ENCODE peak calls at places on chromosome 19, in eight cellular contexts. One of them, this sample, is unnamed.

GRCh38 chr19:7775761-7776160 is 12.7 kb downstream of the CLEC4M start:
- DNase-seq in CD8-positive, alpha-beta T cell: no peak
- DNase-seq in astrocyte of the cerebellum: no peak
- DNase-seq in kidney epithelial cell: no peak
- DNase-seq in gastrocnemius medialis: no peak
- DNase-seq in PC-3: no peak
- DNase-seq in HCT116: no peak
- DNase-seq in brain microvascular endothelial cell: no peak
- DNase-seq in this sample: no peak

GRCh38 chr19:2962018-2962670 is 15.2 kb upstream of the TLE6 start:
- DNase-seq in CD8-positive, alpha-beta T cell: peak; percentile 60
- DNase-seq in PC-3: peak; percentile 67
- DNase-seq in gastrocnemius medialis: peak; percentile 27
- DNase-seq in HCT116: peak; percentile 68
- DNase-seq in kidney epithelial cell: no peak
- DNase-seq in astrocyte of the cerebellum: peak; percentile 81
- DNase-seq in brain microvascular endothelial cell: peak; percentile 74
- DNase-seq in this sample: no peak

GRCh38 chr19:11587973-11588631 is 9.2 kb upstream of the ZNF627 start:
- DNase-seq in astrocyte of the cerebellum: no peak
- DNase-seq in brain microvascular endothelial cell: no peak
- DNase-seq in PC-3: no peak
- DNase-seq in gastrocnemius medialis: no peak
- DNase-seq in HCT116: no peak
- DNase-seq in CD8-positive, alpha-beta T cell: no peak
- DNase-seq in kidney epithelial cell: no peak
- DNase-seq in this sample: no peak

GRCh38 chr19:8324186-8325050 is 3.1 kb downstream of the RPS28 start:
- DNase-seq in astrocyte of the cerebellum: no peak
- DNase-seq in CD8-positive, alpha-beta T cell: no peak
- DNase-seq in brain microvascular endothelial cell: no peak
- DNase-seq in PC-3: peak; percentile 32
- DNase-seq in kidney epithelial cell: no peak
- DNase-seq in gastrocnemius medialis: no peak
- DNase-seq in HCT116: no peak
- DNase-seq in this sample: no peak

GRCh38 chr19:3606174-3606689 is 443 bp downstream of the TBXA2R start:
- DNase-seq in CD8-positive, alpha-beta T cell: peak; percentile 74
- DNase-seq in brain microvascular endothelial cell: no peak
- DNase-seq in gastrocnemius medialis: no peak
- DNase-seq in PC-3: peak; percentile 35
- DNase-seq in astrocyte of the cerebellum: no peak
- DNase-seq in kidney epithelial cell: no peak
- DNase-seq in HCT116: peak; percentile 10
- DNase-seq in this sample: no peak

GRCh38 chr19:44772969-44773368 is 4.7 kb upstream of the CBLC start:
- DNase-seq in astrocyte of the cerebellum: no peak
- DNase-seq in HCT116: no peak
- DNase-seq in gastrocnemius medialis: no peak
- DNase-seq in CD8-positive, alpha-beta T cell: no peak
- DNase-seq in kidney epithelial cell: no peak
- DNase-seq in brain microvascular endothelial cell: no peak
- DNase-seq in PC-3: no peak
- DNase-seq in this sample: no peak

GRCh38 chr19:756821-757688 is 6.1 kb downstream of the MISP start:
- DNase-seq in HCT116: no peak
- DNase-seq in astrocyte of the cerebellum: no peak
- DNase-seq in CD8-positive, alpha-beta T cell: no peak
- DNase-seq in brain microvascular endothelial cell: no peak
- DNase-seq in PC-3: no peak
- DNase-seq in gastrocnemius medialis: no peak
- DNase-seq in kidney epithelial cell: no peak
- DNase-seq in this sample: no peak

GRCh38 chr19:18427752-18428131 is 8.5 kb downstream of the SSBP4 start:
- DNase-seq in PC-3: no peak
- DNase-seq in astrocyte of the cerebellum: no peak
- DNase-seq in kidney epithelial cell: no peak
- DNase-seq in CD8-positive, alpha-beta T cell: no peak
- DNase-seq in gastrocnemius medialis: no peak
- DNase-seq in HCT116: no peak
- DNase-seq in brain microvascular endothelial cell: no peak
- DNase-seq in this sample: no peak

GRCh38 chr19:46907880-46908279 is 47.1 kb downstream of the ARHGAP35 start:
- DNase-seq in kidney epithelial cell: no peak
- DNase-seq in PC-3: no peak
- DNase-seq in HCT116: no peak
- DNase-seq in brain microvascular endothelial cell: no peak
- DNase-seq in CD8-positive, alpha-beta T cell: no peak
- DNase-seq in astrocyte of the cerebellum: no peak
- DNase-seq in gastrocnemius medialis: no peak
- DNase-seq in this sample: no peak

GRCh38 chr19:41264581-41265375 is 606 bp downstream of the HNRNPUL1 start:
- DNase-seq in astrocyte of the cerebellum: no peak
- DNase-seq in brain microvascular endothelial cell: peak; percentile 16
- DNase-seq in kidney epithelial cell: no peak
- DNase-seq in PC-3: peak; percentile 46
- DNase-seq in gastrocnemius medialis: peak; percentile 27
- DNase-seq in HCT116: no peak
- DNase-seq in CD8-positive, alpha-beta T cell: peak; percentile 73
- DNase-seq in this sample: no peak

GRCh38 chr19:9321338-9321737 is 2.6 kb upstream of the ZNF559 start:
- DNase-seq in HCT116: no peak
- DNase-seq in astrocyte of the cerebellum: no peak
- DNase-seq in gastrocnemius medialis: no peak
- DNase-seq in PC-3: no peak
- DNase-seq in CD8-positive, alpha-beta T cell: no peak
- DNase-seq in brain microvascular endothelial cell: no peak
- DNase-seq in kidney epithelial cell: no peak
- DNase-seq in this sample: no peak

GRCh38 chr19:19613456-19613855 is 5.0 kb downstream of the PBX4 start:
- DNase-seq in astrocyte of the cerebellum: no peak
- DNase-seq in kidney epithelial cell: no peak
- DNase-seq in CD8-positive, alpha-beta T cell: no peak
- DNase-seq in HCT116: peak; percentile 63
- DNase-seq in brain microvascular endothelial cell: no peak
- DNase-seq in PC-3: peak; percentile 91
- DNase-seq in gastrocnemius medialis: no peak
- DNase-seq in this sample: no peak

GRCh38 chr19:41325947-41326706 is 16.2 kb downstream of the CCDC97 start:
- DNase-seq in HCT116: no peak
- DNase-seq in PC-3: peak; percentile 42
- DNase-seq in kidney epithelial cell: no peak
- DNase-seq in astrocyte of the cerebellum: no peak
- DNase-seq in CD8-positive, alpha-beta T cell: no peak
- DNase-seq in brain microvascular endothelial cell: peak; percentile 88
- DNase-seq in gastrocnemius medialis: no peak
- DNase-seq in this sample: no peak

GRCh38 chr19:46821512-46822359 is 28.9 kb downstream of the AP2S1 start:
- DNase-seq in kidney epithelial cell: no peak
- DNase-seq in brain microvascular endothelial cell: no peak
- DNase-seq in gastrocnemius medialis: no peak
- DNase-seq in CD8-positive, alpha-beta T cell: peak; percentile 81
- DNase-seq in astrocyte of the cerebellum: no peak
- DNase-seq in PC-3: no peak
- DNase-seq in HCT116: no peak
- DNase-seq in this sample: no peak

GRCh38 chr19:55112781-55113569 is 4.5 kb downstream of the PPP1R12C start:
- DNase-seq in brain microvascular endothelial cell: no peak
- DNase-seq in gastrocnemius medialis: no peak
- DNase-seq in kidney epithelial cell: no peak
- DNase-seq in PC-3: no peak
- DNase-seq in CD8-positive, alpha-beta T cell: no peak
- DNase-seq in HCT116: no peak
- DNase-seq in astrocyte of the cerebellum: no peak
- DNase-seq in this sample: no peak

GRCh38 chr19:52946322-52947310 is 16.1 kb downstream of the ZNF816 start:
- DNase-seq in kidney epithelial cell: no peak
- DNase-seq in CD8-positive, alpha-beta T cell: no peak
- DNase-seq in HCT116: no peak
- DNase-seq in PC-3: peak; percentile 77
- DNase-seq in astrocyte of the cerebellum: no peak
- DNase-seq in brain microvascular endothelial cell: no peak
- DNase-seq in gastrocnemius medialis: no peak
- DNase-seq in this sample: no peak

GRCh38 chr19:7506385-7507328 is 9.2 kb upstream of the ZNF358 start:
- DNase-seq in gastrocnemius medialis: peak; percentile 56
- DNase-seq in astrocyte of the cerebellum: no peak
- DNase-seq in kidney epithelial cell: no peak
- DNase-seq in CD8-positive, alpha-beta T cell: no peak
- DNase-seq in PC-3: peak; percentile 99
- DNase-seq in HCT116: peak; percentile 99
- DNase-seq in brain microvascular endothelial cell: peak; percentile 61
- DNase-seq in this sample: peak; percentile 88

GRCh38 chr19:39264306-39265290 is 3.6 kb upstream of the IFNL2 start:
- DNase-seq in PC-3: no peak
- DNase-seq in kidney epithelial cell: no peak
- DNase-seq in gastrocnemius medialis: no peak
- DNase-seq in astrocyte of the cerebellum: no peak
- DNase-seq in HCT116: no peak
- DNase-seq in brain microvascular endothelial cell: no peak
- DNase-seq in CD8-positive, alpha-beta T cell: no peak
- DNase-seq in this sample: no peak

GRCh38 chr19:54275951-54276350 is 5.0 kb downstream of the LILRB2 start:
- DNase-seq in PC-3: no peak
- DNase-seq in brain microvascular endothelial cell: no peak
- DNase-seq in astrocyte of the cerebellum: no peak
- DNase-seq in kidney epithelial cell: no peak
- DNase-seq in gastrocnemius medialis: no peak
- DNase-seq in HCT116: no peak
- DNase-seq in CD8-positive, alpha-beta T cell: no peak
- DNase-seq in this sample: no peak

GRCh38 chr19:52592301-52592700 is 22.2 kb downstream of the ZNF701 start:
- DNase-seq in CD8-positive, alpha-beta T cell: no peak
- DNase-seq in gastrocnemius medialis: no peak
- DNase-seq in HCT116: no peak
- DNase-seq in kidney epithelial cell: no peak
- DNase-seq in astrocyte of the cerebellum: no peak
- DNase-seq in PC-3: no peak
- DNase-seq in brain microvascular endothelial cell: no peak
- DNase-seq in this sample: no peak

GRCh38 chr19:3821857-3822364 is 35.7 kb upstream of the MATK start:
- DNase-seq in CD8-positive, alpha-beta T cell: peak; percentile 98
- DNase-seq in HCT116: peak; percentile 40
- DNase-seq in PC-3: peak; percentile 29
- DNase-seq in gastrocnemius medialis: no peak
- DNase-seq in kidney epithelial cell: no peak
- DNase-seq in brain microvascular endothelial cell: peak; percentile 30
- DNase-seq in astrocyte of the cerebellum: no peak
- DNase-seq in this sample: no peak

GRCh38 chr19:43470288-43470687 is 4.9 kb upstream of the LYPD3 start:
- DNase-seq in brain microvascular endothelial cell: peak; percentile 32
- DNase-seq in kidney epithelial cell: no peak
- DNase-seq in HCT116: no peak
- DNase-seq in astrocyte of the cerebellum: no peak
- DNase-seq in CD8-positive, alpha-beta T cell: peak; percentile 61
- DNase-seq in PC-3: peak; percentile 80
- DNase-seq in gastrocnemius medialis: no peak
- DNase-seq in this sample: no peak

GRCh38 chr19:17687857-17688784 is at the start of gene UNC13A:
- DNase-seq in brain microvascular endothelial cell: peak; percentile 33
- DNase-seq in CD8-positive, alpha-beta T cell: peak; percentile 52
- DNase-seq in astrocyte of the cerebellum: no peak
- DNase-seq in kidney epithelial cell: no peak
- DNase-seq in PC-3: no peak
- DNase-seq in gastrocnemius medialis: no peak
- DNase-seq in HCT116: no peak
- DNase-seq in this sample: no peak

GRCh38 chr19:27909861-27910260 is 1303.1 kb downstream of the UQCRFS1 start:
- DNase-seq in CD8-positive, alpha-beta T cell: no peak
- DNase-seq in gastrocnemius medialis: no peak
- DNase-seq in brain microvascular endothelial cell: no peak
- DNase-seq in kidney epithelial cell: no peak
- DNase-seq in HCT116: no peak
- DNase-seq in astrocyte of the cerebellum: no peak
- DNase-seq in PC-3: no peak
- DNase-seq in this sample: no peak

GRCh38 chr19:55352746-55353145 is 1.8 kb downstream of the COX6B2 start:
- DNase-seq in CD8-positive, alpha-beta T cell: no peak
- DNase-seq in brain microvascular endothelial cell: no peak
- DNase-seq in kidney epithelial cell: no peak
- DNase-seq in astrocyte of the cerebellum: no peak
- DNase-seq in HCT116: no peak
- DNase-seq in gastrocnemius medialis: no peak
- DNase-seq in PC-3: no peak
- DNase-seq in this sample: no peak

GRCh38 chr19:6340493-6341201 is 7.2 kb upstream of the ACER1 start:
- DNase-seq in astrocyte of the cerebellum: no peak
- DNase-seq in kidney epithelial cell: no peak
- DNase-seq in brain microvascular endothelial cell: no peak
- DNase-seq in PC-3: no peak
- DNase-seq in gastrocnemius medialis: no peak
- DNase-seq in CD8-positive, alpha-beta T cell: no peak
- DNase-seq in HCT116: no peak
- DNase-seq in this sample: no peak
- TF ChIP-seq CTCF in astrocyte of the cerebellum: no peak
- TF ChIP-seq CTCF in kidney epithelial cell: no peak
- TF ChIP-seq CTCF in brain microvascular endothelial cell: no peak
- TF ChIP-seq CTCF in PC-3: no peak
- TF ChIP-seq CTCF in gastrocnemius medialis: no peak
- TF ChIP-seq CTCF in CD8-positive, alpha-beta T cell: no peak
- TF ChIP-seq CTCF in HCT116: no peak
- TF ChIP-seq CTCF in this sample: no peak

GRCh38 chr19:5150902-5151741 is 182.2 kb downstream of the KDM4B start:
- DNase-seq in astrocyte of the cerebellum: no peak
- DNase-seq in CD8-positive, alpha-beta T cell: no peak
- DNase-seq in gastrocnemius medialis: no peak
- DNase-seq in kidney epithelial cell: no peak
- DNase-seq in PC-3: no peak
- DNase-seq in HCT116: no peak
- DNase-seq in brain microvascular endothelial cell: no peak
- DNase-seq in this sample: no peak
- H3K4me3 ChIP-seq in astrocyte of the cerebellum: no peak overlapping the region
- H3K4me3 ChIP-seq in CD8-positive, alpha-beta T cell: no peak overlapping the region
- H3K4me3 ChIP-seq in gastrocnemius medialis: no peak overlapping the region
- H3K4me3 ChIP-seq in kidney epithelial cell: no peak overlapping the region
- H3K4me3 ChIP-seq in PC-3: no peak overlapping the region
- H3K4me3 ChIP-seq in HCT116: no peak overlapping the region
- H3K4me3 ChIP-seq in brain microvascular endothelial cell: no peak overlapping the region
- H3K4me3 ChIP-seq in this sample: no peak overlapping the region

GRCh38 chr19:29664753-29665214 is 477 bp upstream of the PLEKHF1 start:
- DNase-seq in HCT116: no peak
- DNase-seq in gastrocnemius medialis: no peak
- DNase-seq in brain microvascular endothelial cell: no peak
- DNase-seq in kidney epithelial cell: no peak
- DNase-seq in astrocyte of the cerebellum: no peak
- DNase-seq in PC-3: no peak
- DNase-seq in CD8-positive, alpha-beta T cell: no peak
- DNase-seq in this sample: no peak
- TF ChIP-seq CTCF in HCT116: no peak
- TF ChIP-seq CTCF in gastrocnemius medialis: peak; percentile 46
- TF ChIP-seq CTCF in brain microvascular endothelial cell: peak; percentile 3
- TF ChIP-seq CTCF in kidney epithelial cell: no peak
- TF ChIP-seq CTCF in astrocyte of the cerebellum: no peak
- TF ChIP-seq CTCF in PC-3: no peak
- TF ChIP-seq CTCF in CD8-positive, alpha-beta T cell: no peak
- TF ChIP-seq CTCF in this sample: peak; percentile 13

DNA sequence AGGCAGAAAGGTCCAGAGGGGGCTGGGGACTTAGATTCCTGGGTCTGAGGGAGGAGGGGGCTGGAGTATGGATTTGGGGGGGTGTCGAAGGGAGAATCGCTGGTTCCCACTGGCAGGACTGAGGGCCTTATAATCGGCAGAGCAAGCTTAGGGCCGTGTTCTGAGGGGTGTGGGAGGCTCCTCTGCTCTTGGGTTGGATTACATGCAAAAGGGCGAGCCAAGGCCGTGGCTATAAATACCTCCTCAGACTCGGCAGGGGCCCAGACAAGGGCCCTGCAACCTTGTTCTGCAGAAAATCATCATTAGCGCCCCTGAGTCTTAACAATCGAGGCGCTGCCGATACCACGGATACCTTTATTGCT is 707 bp upstream of the MAMSTR start:
- DNase-seq in gastrocnemius medialis: peak; percentile 63
- DNase-seq in PC-3: no peak
- DNase-seq in astrocyte of the cerebellum: no peak
- DNase-seq in CD8-positive, alpha-beta T cell: no peak
- DNase-seq in HCT116: no peak
- DNase-seq in kidney epithelial cell: no peak
- DNase-seq in brain microvascular endothelial cell: no peak
- DNase-seq in this sample: no peak
- H3K4me3 ChIP-seq in gastrocnemius medialis: peak overlapping the region; percentile 58
- H3K4me3 ChIP-seq in PC-3: peak overlapping the region; percentile 69
- H3K4me3 ChIP-seq in astrocyte of the cerebellum: peak overlapping the region; percentile 60
- H3K4me3 ChIP-seq in CD8-positive, alpha-beta T cell: no peak overlapping the region
- H3K4me3 ChIP-seq in HCT116: peak overlapping the region; percentile 58
- H3K4me3 ChIP-seq in kidney epithelial cell: peak overlapping the region; percentile 76
- H3K4me3 ChIP-seq in brain microvascular endothelial cell: peak overlapping the region; percentile 71
- H3K4me3 ChIP-seq in this sample: peak overlapping the region; percentile 80